ENCODE peak calls at places on chromosome 17, in ten cellular contexts. X is NCI-H146, H is hypothalamus, K is T-helper 9 cell, Z is AG20443, A is NCI-H1105 treated with DMSO at 0.1 percent for 48 hours, C is GM19239, P is body of pancreas, Q is AG08395, T is T-cell. D is an unnamed sample.

GRCh38 chr17:35433075-35433894 is 985 bp upstream of the SLFN12 start:
- DNase-seq in Q (peak), C (no peak), Z (peak), P (peak), H (no peak), A (no peak), T (peak), X (no peak), K (peak), D (peak)

GRCh38 chr17:56835259-56835575 is 1.3 kb downstream of the DGKE start:
- DNase-seq in P (no peak), A (no peak), T (no peak), H (no peak), Z (no peak), K (no peak), Q (no peak), C (no peak), X (no peak), D (no peak)

GRCh38 chr17:28669918-28670317 is 7.9 kb downstream of the SUPT6H start:
- DNase-seq in P (no peak), K (no peak), T (no peak), Z (no peak), Q (no peak), C (no peak), A (no peak), X (no peak), H (no peak), D (no peak)

GRCh38 chr17:41298458-41299135 is 4.1 kb downstream of the KRTAP29-1 start:
- DNase-seq in P (no peak), H (no peak), T (no peak), Z (no peak), X (no peak), C (no peak), Q (no peak), K (no peak), A (no peak), D (no peak)

GRCh38 chr17:1736348-1737281 is 6.1 kb upstream of the SERPINF2 start:
- DNase-seq in Z (peak), A (no peak), T (no peak), H (no peak), C (peak), Q (peak), P (peak), K (no peak), X (no peak), D (no peak)

GRCh38 chr17:76458580-76459490 is 5.9 kb upstream of the UBE2O start:
- DNase-seq in K (no peak), Z (peak), A (peak), P (peak), X (peak), Q (peak), C (no peak), H (peak), T (no peak), D (peak)

GRCh38 chr17:75271955-75272847 is 1.2 kb upstream of the MIF4GD start:
- DNase-seq in K (no peak), P (peak), H (no peak), Z (peak), A (no peak), C (peak), X (no peak), T (no peak), Q (peak), D (no peak)

GRCh38 chr17:46851029-46851741 is at the start of gene WNT9B:
- DNase-seq in P (peak), H (no peak), Q (peak), A (peak), K (peak), T (no peak), X (peak), Z (peak), C (no peak), D (no peak)

GRCh38 chr17:6303664-6304063 is 131.3 kb downstream of the AIPL1 start:
- DNase-seq in Q (peak), C (no peak), P (no peak), Z (peak), H (no peak), T (no peak), A (no peak), X (no peak), K (no peak), D (no peak)

GRCh38 chr17:74199306-74200092 is 4.0 kb upstream of the RPL38 start:
- DNase-seq in K (peak), P (peak), T (peak), Q (peak), X (peak), A (no peak), Z (peak), C (peak), H (peak), D (peak)

GRCh38 chr17:78192616-78193015 is 5.5 kb downstream of the AFMID start:
- DNase-seq in P (no peak), Q (no peak), A (no peak), T (no peak), C (no peak), H (no peak), X (no peak), K (no peak), Z (no peak), D (no peak)

GRCh38 chr17:29145289-29146058 is 34.7 kb downstream of the MYO18A start:
- DNase-seq in A (peak), K (peak), X (peak), Q (peak), Z (peak), C (no peak), T (peak), H (peak), P (peak), D (peak)

GRCh38 chr17:32533296-32533695 is 46.5 kb downstream of the CDK5R1 start:
- DNase-seq in C (no peak), Q (no peak), A (no peak), K (no peak), P (no peak), X (no peak), H (no peak), T (no peak), Z (no peak), D (no peak)

GRCh38 chr17:42673885-42674754 is 2.7 kb downstream of the PLEKHH3 start:
- DNase-seq in C (peak), T (no peak), X (no peak), P (peak), K (no peak), H (peak), Z (peak), Q (peak), A (no peak), D (no peak)

GRCh38 chr17:47276868-47277267 is 23.2 kb downstream of the ITGB3 start:
- DNase-seq in T (no peak), X (peak), K (no peak), A (peak), Q (peak), C (no peak), Z (peak), P (peak), H (no peak), D (no peak)

GRCh38 chr17:34990921-34991365 is 10.6 kb downstream of the LIG3 start:
- DNase-seq in Q (no peak), P (peak), X (no peak), C (no peak), H (no peak), Z (no peak), K (no peak), A (no peak), T (no peak), D (no peak)

GRCh38 chr17:9252525-9252924 is 231.2 kb downstream of the NTN1 start:
- DNase-seq in P (no peak), K (no peak), A (no peak), Z (no peak), C (no peak), X (no peak), H (no peak), T (no peak), Q (no peak), D (no peak)

GRCh38 chr17:57600092-57600491 is 145.0 kb downstream of the CCDC182 start:
- DNase-seq in Z (no peak), Q (no peak), P (no peak), C (no peak), H (no peak), T (peak), K (no peak), A (no peak), X (no peak), D (no peak)

GRCh38 chr17:15368605-15369004 is 27.2 kb upstream of the TEKT3 start:
- DNase-seq in Q (no peak), T (no peak), H (no peak), Z (no peak), K (no peak), C (no peak), P (no peak), X (no peak), A (no peak), D (no peak)

GRCh38 chr17:35612924-35613521 is 25.9 kb downstream of the AP2B1 start:
- DNase-seq in Z (peak), A (peak), P (peak), C (no peak), Q (peak), K (no peak), T (peak), H (peak), X (peak), D (no peak)

GRCh38 chr17:83189673-83190385 is 110.4 kb downstream of the METRNL start:
- DNase-seq in A (no peak), K (no peak), T (no peak), C (no peak), Z (peak), X (no peak), P (peak), H (no peak), Q (peak), D (peak)